ENCODE peak calls at places on chromosomes 5 and 9, in seven cellular contexts. A is pancreas, I is heart left ventricle, P is lower lobe of right lung, G is mucosa of descending colon, E is DND-41, Q is IMR-90. B is an unnamed sample. For H3K9me3, the result is how much of the 10 kb centered on the place peaks cover.

GRCh38 chr5:106959447-106959846 is 711.3 kb downstream of the EFNA5 start:
- DNase-seq in E (no peak), I (no peak), G (no peak), A (no peak), Q (no peak), P (no peak), B (no peak)

GRCh38 chr5:173721259-173722232 is 105.1 kb upstream of the BOD1 start:
- DNase-seq in G (no peak), Q (no peak), A (no peak), P (no peak), E (no peak), I (no peak), B (no peak)

GRCh38 chr9:69333716-69334115 is 8.7 kb downstream of the ENTREP1 start:
- DNase-seq in G (no peak), A (no peak), Q (no peak), I (no peak), E (no peak), P (no peak), B (no peak)

GRCh38 chr5:143851383-143851782 is 39.4 kb downstream of the HMHB1 start:
- DNase-seq in Q (no peak), E (no peak), P (no peak), G (no peak), A (no peak), I (no peak), B (no peak)

GRCh38 chr9:134605969-134606363 is 35.6 kb upstream of the COL5A1 start:
- DNase-seq in I (no peak), A (no peak), G (no peak), E (no peak), Q (no peak), P (no peak), B (no peak)

GRCh38 chr5:61617995-61618525 is 286.0 kb downstream of the ZSWIM6 start:
- DNase-seq in A (no peak), Q (no peak), G (no peak), E (no peak), P (no peak), I (no peak), B (no peak)

GRCh38 chr9:79573697-79573976 is 1.9 kb downstream of the TLE4 start:
- DNase-seq in P (no peak), Q (no peak), G (no peak), I (no peak), E (no peak), A (no peak), B (no peak)

GRCh38 chr5:1784197-1785050 is 15.2 kb downstream of the MRPL36 start:
- DNase-seq in G (no peak), A (no peak), Q (no peak), P (no peak), I (no peak), E (no peak), B (no peak)

GRCh38 chr5:111953351-111954127 is 196.5 kb upstream of the NREP start:
- DNase-seq in P (no peak), Q (peak), E (no peak), I (no peak), A (no peak), G (no peak), B (no peak)

GRCh38 chr9:131523451-131524435 is 7.3 kb downstream of the UCK1 start:
- DNase-seq in Q (no peak), G (no peak), P (no peak), I (no peak), E (no peak), A (no peak), B (no peak)

GRCh38 chr9:70113403-70114022 is 69.9 kb downstream of the MAMDC2 start:
- DNase-seq in I (peak), P (peak), A (no peak), Q (peak), E (peak), G (no peak), B (peak)

GRCh38 chr5:141150215-141150992 is 547 bp downstream of the PCDHB6 start:
- DNase-seq in P (no peak), E (no peak), G (no peak), A (no peak), I (no peak), Q (no peak), B (no peak)

GRCh38 chr5:14038341-14038959 is 94.0 kb upstream of the DNAH5 start:
- DNase-seq in A (no peak), P (no peak), E (no peak), I (no peak), G (no peak), Q (peak), B (no peak)

GRCh38 chr5:41156739-41157138 is 56.6 kb downstream of the C6 start:
- DNase-seq in E (no peak), A (no peak), G (no peak), I (no peak), P (no peak), Q (peak), B (no peak)

GRCh38 chr9:17630531-17630949 is 51.7 kb downstream of the SH3GL2 start:
- DNase-seq in I (no peak), P (no peak), A (no peak), G (no peak), Q (no peak), E (no peak), B (no peak)

GRCh38 chr5:133921899-133922468 is 46.4 kb downstream of the C5orf15 start:
- DNase-seq in Q (no peak), E (no peak), I (no peak), G (no peak), P (no peak), A (no peak), B (no peak)

GRCh38 chr9:122402403-122403268 is 31.8 kb downstream of the PTGS1 start:
- DNase-seq in Q (peak), E (no peak), G (no peak), P (no peak), A (no peak), I (no peak), B (no peak)

GRCh38 chr9:119368681-119369581 is at the start of gene BRINP1:
- DNase-seq in G (no peak), P (no peak), E (no peak), A (peak), Q (no peak), I (peak), B (no peak)

GRCh38 chr5:98713027-98713426 is 60.4 kb upstream of the RGMB start:
- DNase-seq in E (no peak), I (no peak), G (no peak), A (no peak), Q (peak), P (no peak), B (no peak)

GRCh38 chr5:133709074-133709676 is 96.8 kb upstream of the FSTL4 start:
- DNase-seq in A (no peak), Q (no peak), G (no peak), I (no peak), E (no peak), P (no peak), B (no peak)

GRCh38 chr5:72587909-72588308 is 80.7 kb upstream of the ZNF366 start:
- DNase-seq in A (no peak), P (no peak), E (no peak), Q (peak), I (no peak), G (no peak), B (no peak)

GRCh38 chr9:94553029-94553938 is 1.6 kb upstream of the PCAT7 start:
- DNase-seq in A (peak), E (no peak), I (no peak), G (peak), Q (no peak), P (no peak), B (no peak)

GRCh38 chr5:95870105-95870672 is 47.7 kb upstream of the GLRX start:
- DNase-seq in Q (peak), I (no peak), G (no peak), A (no peak), E (no peak), P (no peak), B (peak)

GRCh38 chr9:29945012-29945411 is 2371.7 kb upstream of the C9orf72 start:
- DNase-seq in E (no peak), A (no peak), I (no peak), P (no peak), Q (no peak), G (no peak), B (no peak)

GRCh38 chr5:134530375-134531077 is 5.1 kb downstream of the JADE2 start:
- DNase-seq in A (peak), E (no peak), Q (peak), P (no peak), G (no peak), I (peak), B (no peak)

DNA sequence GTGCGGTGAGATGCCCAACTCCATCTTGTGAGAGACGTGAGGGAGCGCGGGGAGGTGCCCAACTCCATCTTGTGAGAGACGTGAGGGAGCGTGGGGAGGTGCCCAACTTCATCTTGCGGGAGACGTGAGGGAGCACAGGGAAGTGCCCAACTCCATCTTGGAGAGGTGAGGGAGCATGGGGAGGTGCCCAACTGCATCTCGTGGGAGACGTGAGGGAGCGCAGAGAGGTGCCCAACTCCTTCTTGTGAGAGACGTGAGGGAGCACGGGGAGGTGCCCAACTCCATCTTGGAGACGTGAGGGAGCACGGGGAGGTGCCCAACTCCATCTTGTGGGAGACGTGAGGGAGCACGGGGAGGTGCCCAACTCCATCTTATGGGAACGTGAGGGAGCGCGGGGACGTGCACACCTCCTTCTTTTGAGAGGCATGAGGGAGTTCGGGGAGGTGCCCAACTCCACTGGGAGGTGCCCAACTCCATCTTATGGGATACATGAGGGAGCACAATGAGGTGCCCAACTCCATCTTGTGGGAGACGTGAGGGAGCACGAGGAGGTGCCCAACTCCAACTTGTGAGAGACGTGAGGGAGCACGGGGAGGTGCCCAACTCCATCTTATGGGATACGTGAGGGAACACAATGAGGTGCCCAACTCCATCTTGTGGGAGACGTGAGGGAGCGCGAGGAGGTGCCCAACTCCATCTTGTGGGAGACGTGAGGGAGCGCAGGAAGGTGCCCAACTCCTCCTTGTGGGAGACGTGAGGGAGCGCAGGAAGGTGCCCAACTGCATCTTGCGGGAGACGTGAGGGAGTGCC is 235.4 kb downstream of the CACNA1B start:
- DNase-seq in Q (no peak), A (no peak), I (no peak), G (no peak), P (no peak), E (no peak), B (no peak)
- H3K9me3 ChIP-seq in Q (half or more), A (under half), I (under half), G (under half), P (under half), E (under half), B (under half)

GRCh38 chr9:112665347-112665746 is 52.6 kb downstream of the INIP start:
- DNase-seq in Q (peak), G (no peak), A (no peak), I (no peak), E (no peak), P (no peak), B (no peak)
- TF ChIP-seq CTCF in Q (peak), G (no peak), A (no peak), I (no peak), E (no peak), P (no peak), B (no peak)

GRCh38 chr5:3025392-3025791 is 273.9 kb upstream of the IRX2 start:
- DNase-seq in A (no peak), G (no peak), E (no peak), P (no peak), I (no peak), Q (no peak), B (no peak)
- H3K9me3 ChIP-seq in A (under half), G (under half), E (under half), P (under half), I (under half), Q (under half), B (under half)

DNA sequence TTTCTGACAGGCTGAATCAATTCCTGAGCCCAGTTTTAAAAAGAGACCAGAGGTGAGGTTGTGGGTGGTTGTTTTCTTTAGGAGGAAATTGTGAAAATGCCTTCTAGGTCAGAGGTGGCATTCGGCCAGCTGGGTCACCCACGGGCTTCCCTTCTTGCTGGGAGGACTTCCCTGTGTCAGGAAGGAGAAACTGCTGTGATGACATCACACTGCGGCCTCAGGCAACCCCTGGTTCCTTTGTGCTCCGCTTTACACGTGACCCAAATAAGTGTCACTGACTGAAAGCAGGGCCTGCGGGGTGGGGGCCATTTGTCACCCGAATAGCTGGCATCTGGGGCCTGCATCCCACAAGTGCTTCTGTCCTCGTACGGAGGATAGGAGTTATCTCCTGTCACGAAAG is 39.7 kb downstream of the FABP6 start:
- DNase-seq in I (peak), G (peak), E (no peak), A (no peak), P (peak), Q (peak), B (no peak)
- TF ChIP-seq CTCF in I (no peak), G (no peak), E (no peak), A (no peak), P (no peak), Q (no peak), B (no peak)

B was measured in MM.1S.